ENCODE peak calls at places on chromosomes 1 and 21, in five cellular contexts. Y is fibroblast of mammary gland, L is germinal center, X is Daoy, G is ACHN. D is an unnamed sample.

GRCh38 chr1:44076093-44076492 is 42.5 kb upstream of the KLF17 start:
- DNase-seq in Y (peak), X (peak), L (no peak), G (peak), D (no peak)

GRCh38 chr1:64062941-64063581 is 140.4 kb upstream of the UBE2U start:
- DNase-seq in G (no peak), L (no peak), X (peak), Y (peak), D (no peak)

GRCh38 chr1:39965051-39965450 is 10.1 kb downstream of the MFSD2A start:
- DNase-seq in G (no peak), X (no peak), L (no peak), Y (no peak), D (no peak)

GRCh38 chr1:203368624-203369451 is 17.9 kb upstream of the FMOD start:
- DNase-seq in X (peak), G (no peak), L (no peak), Y (peak), D (peak)

GRCh38 chr1:217135569-217135915 is 412.3 kb upstream of the ESRRG start:
- DNase-seq in G (no peak), L (no peak), Y (no peak), X (no peak), D (peak)

GRCh38 chr1:109800291-109800690 is 36.6 kb upstream of the EPS8L3 start:
- DNase-seq in G (no peak), X (no peak), L (no peak), Y (no peak), D (no peak)

GRCh38 chr1:29649375-29650040 is 413.2 kb downstream of the PTPRU start:
- DNase-seq in X (peak), L (no peak), Y (no peak), G (no peak), D (no peak)

GRCh38 chr1:101002551-101002950 is 23.0 kb downstream of the DPH5 start:
- DNase-seq in X (peak), G (no peak), Y (peak), L (no peak), D (peak)

GRCh38 chr1:153277852-153278251 is 18.4 kb downstream of the LORICRIN start:
- DNase-seq in L (peak), X (peak), G (peak), Y (no peak), D (peak)

GRCh38 chr1:76511226-76511625 is 356.1 kb upstream of the ST6GALNAC5 start:
- DNase-seq in Y (no peak), X (no peak), L (no peak), G (no peak), D (no peak)

GRCh38 chr1:998905-999796 is 746 bp downstream of the HES4 start:
- DNase-seq in X (peak), Y (peak), G (peak), L (no peak), D (peak)

GRCh38 chr1:197868751-197869501 is 33.5 kb upstream of the C1orf53 start:
- DNase-seq in X (peak), Y (peak), G (peak), L (peak), D (peak)

GRCh38 chr1:229664133-229664689 is 38.2 kb downstream of the URB2 start:
- DNase-seq in G (no peak), X (peak), L (peak), Y (peak), D (peak)

GRCh38 chr21:32702702-32703101 is 25.1 kb downstream of the SYNJ1 start:
- DNase-seq in L (no peak), X (peak), Y (peak), G (no peak), D (peak)

GRCh38 chr1:219085082-219085481 is 88.6 kb upstream of the LYPLAL1 start:
- DNase-seq in G (no peak), X (peak), L (no peak), Y (peak), D (no peak)

GRCh38 chr1:177669161-177669560 is 300.7 kb downstream of the SEC16B start:
- DNase-seq in G (no peak), X (no peak), Y (no peak), L (no peak), D (no peak)

GRCh38 chr1:81695741-81696140 is 105.0 kb upstream of the ADGRL2 start:
- DNase-seq in L (no peak), Y (peak), X (peak), G (peak), D (peak)

GRCh38 chr1:41626146-41626545 is 141.7 kb upstream of the EDN2 start:
- DNase-seq in G (no peak), L (no peak), X (peak), Y (peak), D (no peak)

GRCh38 chr1:63547621-63548294 is 24.4 kb downstream of the EFCAB7 start:
- DNase-seq in Y (peak), L (no peak), X (no peak), G (no peak), D (no peak)

GRCh38 chr1:78607334-78607927 is 12.8 kb upstream of the IFI44L start:
- DNase-seq in X (no peak), Y (peak), G (peak), L (no peak), D (peak)

GRCh38 chr1:153940756-153941155 is 5.8 kb downstream of the DENND4B start:
- DNase-seq in X (no peak), L (no peak), G (no peak), Y (no peak), D (no peak)

GRCh38 chr1:247281001-247281574 is 25.2 kb downstream of the VN1R5 start:
- DNase-seq in Y (no peak), X (peak), G (peak), L (no peak), D (no peak)

GRCh38 chr1:182101415-182102041 is 40.0 kb upstream of the ZNF648 start:
- DNase-seq in G (no peak), X (no peak), L (no peak), Y (no peak), D (no peak)

GRCh38 chr1:179806333-179806732 is 63.2 kb downstream of the FAM163A start:
- DNase-seq in Y (no peak), G (no peak), X (no peak), L (no peak), D (no peak)

GRCh38 chr1:164560504-164560903 is 1.5 kb downstream of the PBX1 start:
- DNase-seq in L (no peak), X (no peak), Y (no peak), G (no peak), D (peak)

GRCh38 chr1:84724128-84724860 is 34.0 kb upstream of the SSX2IP start:
- DNase-seq in L (peak), X (peak), G (peak), Y (no peak), D (peak)

GRCh38 chr1:220217383-220217988 is 54.8 kb downstream of the RAB3GAP2 start:
- DNase-seq in G (peak), L (peak), X (peak), Y (no peak), D (peak)

GRCh38 chr1:224880593-224881307 is 48.7 kb upstream of the DNAH14 start:
- DNase-seq in X (no peak), L (no peak), Y (no peak), G (no peak), D (no peak)

GRCh38 chr1:46532498-46533178 is 18.8 kb downstream of the KNCN start:
- DNase-seq in X (peak), L (peak), G (peak), Y (peak), D (peak)

GRCh38 chr1:33624991-33625870 is 152.8 kb downstream of the ZSCAN20 start:
- DNase-seq in L (peak), Y (no peak), X (peak), G (no peak), D (no peak)

GRCh38 chr1:91731815-91732214 is 154.1 kb downstream of the TGFBR3 start:
- DNase-seq in L (no peak), Y (peak), G (peak), X (peak), D (peak)

GRCh38 chr1:22712502-22713271 is 2.0 kb downstream of the EPHB2 start:
- DNase-seq in X (peak), L (peak), G (no peak), Y (peak), D (peak)

GRCh38 chr1:67130673-67131072 is 4.1 kb downstream of the C1orf141 start:
- DNase-seq in G (no peak), Y (no peak), X (no peak), L (no peak), D (no peak)

GRCh38 chr1:164836614-164837018 is 277.6 kb downstream of the PBX1 start:
- DNase-seq in L (no peak), Y (no peak), X (no peak), G (no peak), D (no peak)

GRCh38 chr1:56255516-56256181 is 323.7 kb downstream of the PLPP3 start:
- DNase-seq in G (no peak), L (no peak), Y (peak), X (no peak), D (no peak)

D was measured in dermis blood vessel endothelial cell.